ENCODE peak calls at places on chromosome 21, in nine cellular contexts. D is uterus, W is left lung, C is neural progenitor cell, U is fibroblast of lung, Y is endodermal cell, N is adrenal gland, V is right atrium auricular region, L is psoas muscle. E is an unnamed sample. For H3K36me3, the result is how much of the 10 kb centered on the place peaks cover.

GRCh38 chr21:37335053-37335452 is 31.5 kb upstream of the DYRK1A start:
- DNase-seq in D (no peak), W (no peak), C (no peak), U (no peak), Y (no peak), N (no peak), V (no peak), L (no peak), E (no peak)

GRCh38 chr21:29581393-29581792 is 282.7 kb downstream of the BACH1 start:
- DNase-seq in D (no peak), W (no peak), C (no peak), U (no peak), Y (no peak), N (no peak), V (no peak), L (no peak), E (no peak)

GRCh38 chr21:39054066-39054465 is 129.2 kb downstream of the PSMG1 start:
- DNase-seq in D (no peak), W (no peak), C (no peak), U (no peak), Y (no peak), N (no peak), V (no peak), L (no peak), E (no peak)

GRCh38 chr21:38859852-38860251 is 54.1 kb downstream of the ETS2 start:
- DNase-seq in D (no peak), W (no peak), C (no peak), U (no peak), Y (no peak), N (no peak), V (no peak), L (no peak), E (no peak)

GRCh38 chr21:42037943-42038342 is 27.8 kb upstream of the ZBTB21 start:
- DNase-seq in D (no peak), W (peak), C (no peak), U (peak), Y (no peak), N (no peak), V (no peak), L (no peak), E (no peak)

GRCh38 chr21:36337099-36337509 is 17.1 kb downstream of the MORC3 start:
- DNase-seq in D (no peak), W (no peak), C (no peak), U (peak), Y (no peak), N (no peak), V (no peak), L (no peak), E (no peak)

GRCh38 chr21:25557170-25557569 is 50.1 kb downstream of the MRPL39 start:
- DNase-seq in D (no peak), W (no peak), C (no peak), U (no peak), Y (no peak), N (no peak), V (no peak), L (no peak), E (no peak)

GRCh38 chr21:31959881-31960280 is 87.1 kb downstream of the HUNK start:
- DNase-seq in D (no peak), W (no peak), C (no peak), U (no peak), Y (no peak), N (no peak), V (no peak), L (no peak), E (no peak)

GRCh38 chr21:42518216-42518615 is 4.6 kb downstream of the SLC37A1 start:
- DNase-seq in D (no peak), W (no peak), C (no peak), U (peak), Y (peak), N (peak), V (no peak), L (no peak), E (peak)

GRCh38 chr21:35932232-35932911 is 128.0 kb downstream of the SETD4 start:
- DNase-seq in D (peak), W (no peak), C (no peak), U (peak), Y (no peak), N (peak), V (peak), L (peak), E (peak)

GRCh38 chr21:21177353-21177986 is 179.3 kb downstream of the NCAM2 start:
- DNase-seq in D (no peak), W (no peak), C (no peak), U (no peak), Y (no peak), N (no peak), V (no peak), L (no peak), E (no peak)

GRCh38 chr21:41250519-41250918 is 66.1 kb upstream of the FAM3B start:
- DNase-seq in D (no peak), W (no peak), C (no peak), U (peak), Y (no peak), N (peak), V (no peak), L (no peak), E (peak)

GRCh38 chr21:41653243-41653943 is 113.5 kb downstream of the RIPK4 start:
- DNase-seq in D (no peak), W (no peak), C (no peak), U (no peak), Y (no peak), N (no peak), V (no peak), L (no peak), E (no peak)

GRCh38 chr21:35351434-35351833 is 302.3 kb upstream of the RUNX1 start:
- DNase-seq in D (no peak), W (no peak), C (peak), U (no peak), Y (no peak), N (no peak), V (no peak), L (no peak), E (no peak)

GRCh38 chr21:29295066-29295650 is 3.6 kb upstream of the BACH1 start:
- DNase-seq in D (no peak), W (no peak), C (no peak), U (no peak), Y (no peak), N (no peak), V (no peak), L (no peak), E (no peak)

GRCh38 chr21:18069875-18070274 is 174.8 kb upstream of the CHODL start:
- DNase-seq in D (no peak), W (no peak), C (no peak), U (no peak), Y (no peak), N (no peak), V (no peak), L (no peak), E (no peak)

GRCh38 chr21:34022557-34023335 is 50.6 kb upstream of the MRPS6 start:
- DNase-seq in D (no peak), W (no peak), C (peak), U (no peak), Y (peak), N (no peak), V (peak), L (no peak), E (no peak)

GRCh38 chr21:17501107-17502006 is 11.5 kb upstream of the CXADR start:
- DNase-seq in D (no peak), W (no peak), C (no peak), U (no peak), Y (no peak), N (no peak), V (no peak), L (no peak), E (no peak)

GRCh38 chr21:35511298-35512162 is 462.4 kb upstream of the RUNX1 start:
- DNase-seq in D (no peak), W (no peak), C (no peak), U (peak), Y (no peak), N (no peak), V (no peak), L (no peak), E (no peak)

GRCh38 chr21:37670883-37671282 is 245.4 kb downstream of the KCNJ6 start:
- DNase-seq in D (no peak), W (peak), C (no peak), U (peak), Y (no peak), N (no peak), V (no peak), L (no peak), E (no peak)

GRCh38 chr21:15841856-15842564 is 112.2 kb downstream of the USP25 start:
- DNase-seq in D (no peak), W (no peak), C (no peak), U (peak), Y (no peak), N (no peak), V (no peak), L (no peak), E (no peak)

GRCh38 chr21:40269239-40269638 is 402.0 kb downstream of the PCP4 start:
- DNase-seq in D (no peak), W (no peak), C (no peak), U (no peak), Y (no peak), N (no peak), V (no peak), L (no peak), E (no peak)

GRCh38 chr21:29232601-29233541 is 65.9 kb upstream of the BACH1 start:
- DNase-seq in D (no peak), W (no peak), C (no peak), U (no peak), Y (no peak), N (no peak), V (no peak), L (no peak), E (no peak)

GRCh38 chr21:36654341-36654740 is 44.6 kb upstream of the SIM2 start:
- DNase-seq in D (no peak), W (no peak), C (no peak), U (no peak), Y (no peak), N (no peak), V (no peak), L (no peak), E (no peak)

GRCh38 chr21:33019885-33020557 is 5.7 kb upstream of the OLIG2 start:
- DNase-seq in D (no peak), W (peak), C (peak), U (no peak), Y (peak), N (peak), V (no peak), L (no peak), E (no peak)

GRCh38 chr21:41715649-41716321 is 51.1 kb downstream of the RIPK4 start:
- DNase-seq in D (no peak), W (no peak), C (no peak), U (no peak), Y (peak), N (no peak), V (no peak), L (no peak), E (no peak)

GRCh38 chr21:31282095-31282709 is 61.9 kb downstream of the TIAM1 start:
- DNase-seq in D (no peak), W (no peak), C (no peak), U (peak), Y (no peak), N (no peak), V (peak), L (no peak), E (no peak)

GRCh38 chr21:15731243-15731613 is 1.4 kb downstream of the USP25 start:
- DNase-seq in D (no peak), W (no peak), C (no peak), U (peak), Y (no peak), N (no peak), V (no peak), L (no peak), E (no peak)

GRCh38 chr21:29849735-29850176 is 90.0 kb downstream of the GRIK1 start:
- DNase-seq in D (no peak), W (no peak), C (peak), U (peak), Y (peak), N (peak), V (no peak), L (no peak), E (no peak)

GRCh38 chr21:33033094-33033951 is 7.6 kb downstream of the OLIG2 start:
- DNase-seq in D (no peak), W (no peak), C (peak), U (no peak), Y (peak), N (no peak), V (no peak), L (no peak), E (no peak)

GRCh38 chr21:29604096-29604495 is 305.4 kb downstream of the BACH1 start:
- DNase-seq in D (no peak), W (no peak), C (no peak), U (no peak), Y (no peak), N (no peak), V (no peak), L (no peak), E (no peak)

GRCh38 chr21:34544032-34544496 is 32.1 kb upstream of the KCNE1 start:
- DNase-seq in D (peak), W (no peak), C (peak), U (peak), Y (peak), N (peak), V (no peak), L (no peak), E (no peak)

GRCh38 chr21:42568834-42569731 is 55.4 kb downstream of the SLC37A1 start:
- DNase-seq in D (peak), W (peak), C (no peak), U (no peak), Y (peak), N (peak), V (no peak), L (peak), E (no peak)

GRCh38 chr21:42097274-42097673 is 26.2 kb downstream of the UMODL1 start:
- DNase-seq in D (no peak), W (no peak), C (no peak), U (no peak), Y (no peak), N (no peak), V (no peak), L (no peak), E (no peak)

GRCh38 chr21:41973861-41974751 is 20.3 kb upstream of the C2CD2 start:
- DNase-seq in D (no peak), W (peak), C (no peak), U (no peak), Y (peak), N (peak), V (peak), L (no peak), E (no peak)

GRCh38 chr21:26782754-26783153 is 62.5 kb downstream of the ADAMTS1 start:
- DNase-seq in D (no peak), W (no peak), C (no peak), U (no peak), Y (no peak), N (no peak), V (no peak), L (no peak), E (no peak)
- H3K27ac ChIP-seq in D (peak), W (no peak), C (no peak), U (no peak), Y (no peak), N (peak), V (peak), L (peak), E (peak)

GRCh38 chr21:14589855-14590563 is 43.9 kb upstream of the SAMSN1 start:
- DNase-seq in D (no peak), W (no peak), C (no peak), U (no peak), Y (no peak), N (no peak), V (no peak), L (no peak), E (no peak)
- H3K4me3 ChIP-seq in D (no peak), W (no peak), C (no peak), U (no peak), Y (no peak), N (no peak), V (no peak), L (no peak), E (no peak)

GRCh38 chr21:46340998-46341397 is 17.0 kb downstream of the PCNT start:
- DNase-seq in D (no peak), W (peak), C (no peak), U (no peak), Y (no peak), N (no peak), V (no peak), L (peak), E (no peak)
- H3K36me3 ChIP-seq in D (under half), W (half or more), C (under half), U (under half), Y (half or more), N (under half), V (under half), L (under half), E (under half)

DNA sequence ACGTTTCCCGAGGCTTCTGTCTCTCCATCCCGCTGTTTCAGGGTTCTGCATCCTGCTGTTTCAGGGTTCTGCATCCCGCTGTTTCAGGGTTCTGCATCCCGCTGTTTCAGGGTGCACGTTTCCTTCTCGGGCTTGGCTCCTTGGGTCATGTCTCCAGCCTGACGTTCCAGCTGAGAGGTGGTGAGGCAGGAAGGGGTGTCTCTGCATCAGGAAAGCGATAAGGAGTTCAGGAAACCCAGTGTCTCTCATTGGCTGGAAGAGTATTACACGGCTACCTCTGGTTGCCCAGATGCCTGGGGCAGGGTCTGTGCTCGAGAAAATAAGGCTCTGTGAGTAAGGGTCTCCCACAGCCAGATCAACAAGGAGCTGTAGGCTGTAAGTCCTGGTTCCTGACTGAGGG is 21.1 kb downstream of the ADARB1 start:
- DNase-seq in D (no peak), W (no peak), C (no peak), U (no peak), Y (no peak), N (no peak), V (no peak), L (no peak), E (no peak)
- H3K27ac ChIP-seq in D (no peak), W (no peak), C (no peak), U (no peak), Y (no peak), N (no peak), V (peak), L (no peak), E (no peak)

GRCh38 chr21:46320331-46320801 is 3.3 kb downstream of the C21orf58 start:
- DNase-seq in D (no peak), W (peak), C (no peak), U (no peak), Y (no peak), N (no peak), V (no peak), L (no peak), E (no peak)
- H3K4me3 ChIP-seq in D (no peak), W (no peak), C (peak), U (peak), Y (peak), N (no peak), V (no peak), L (no peak), E (no peak)

E was measured in ascending aorta.